ENCODE peak calls at places on chromosomes 12 and 14, in four cellular contexts. K is K562, C is SK-N-SH, M is GM12878. P is an unnamed sample.

GRCh38 chr14:105096206-105096875 is 31.1 kb upstream of the GPR132 start:
- DNase-seq in M (no peak), C (peak; percentile 6), K (no peak), P (no peak)

GRCh38 chr14:106417224-106418049 is 891.1 kb downstream of the TMEM121 start:
- DNase-seq in K (peak; percentile 74), M (peak; percentile 72), C (peak; percentile 65), P (peak; percentile 41)

GRCh38 chr14:54727929-54728328 is 161.0 kb downstream of the SAMD4A start:
- DNase-seq in K (no peak), C (no peak), M (no peak), P (no peak)

GRCh38 chr14:78412475-78412874 is 242.3 kb downstream of the NRXN3 start:
- DNase-seq in C (no peak), K (no peak), M (no peak), P (no peak)

GRCh38 chr14:39372656-39373055 is 59.6 kb downstream of the FBXO33 start:
- DNase-seq in C (no peak), K (no peak), M (no peak), P (no peak)

GRCh38 chr14:56754966-56755365 is 55.3 kb downstream of the OTX2 start:
- DNase-seq in M (no peak), K (no peak), C (no peak), P (no peak)

GRCh38 chr14:30607156-30607780 is 14.9 kb upstream of the SCFD1 start:
- DNase-seq in C (no peak), K (no peak), M (no peak), P (no peak)

GRCh38 chr12:56661560-56661959 is 15.8 kb upstream of the ATP5F1B start:
- DNase-seq in K (no peak), C (no peak), M (no peak), P (no peak)

GRCh38 chr12:2557589-2557988 is 237.2 kb upstream of the FKBP4 start:
- DNase-seq in C (peak; percentile 75), K (no peak), M (no peak), P (no peak)

GRCh38 chr14:77036484-77037337 is 8.2 kb upstream of the IRF2BPL start:
- DNase-seq in C (no peak), K (no peak), M (peak; percentile 60), P (no peak)

GRCh38 chr12:7832059-7832696 is 40.5 kb downstream of the SLC2A14 start:
- DNase-seq in K (peak; percentile 55), M (no peak), C (peak; percentile 49), P (peak; percentile 62)

GRCh38 chr12:129903956-129904769 is at the start of gene TMEM132D:
- DNase-seq in C (peak; percentile 39), M (no peak), K (no peak), P (no peak)

GRCh38 chr12:69231479-69231878 is 7.9 kb upstream of the CPSF6 start:
- DNase-seq in K (no peak), C (no peak), M (no peak), P (no peak)

GRCh38 chr12:27608890-27609289 is 84.9 kb downstream of the PPFIBP1 start:
- DNase-seq in C (no peak), K (no peak), M (no peak), P (no peak)

GRCh38 chr12:24820872-24821271 is 128.0 kb downstream of the BCAT1 start:
- DNase-seq in C (no peak), M (no peak), K (no peak), P (no peak)

GRCh38 chr12:5017638-5018348 is 25.9 kb upstream of the KCNA5 start:
- DNase-seq in K (peak; percentile 41), C (no peak), M (no peak), P (no peak)

GRCh38 chr14:90301580-90302181 is 30.1 kb downstream of the NRDE2 start:
- DNase-seq in K (peak; percentile 6), M (no peak), C (peak; percentile 51), P (peak; percentile 30)

GRCh38 chr12:388012-388411 is 1.1 kb downstream of the KDM5A start:
- DNase-seq in C (no peak), M (no peak), K (no peak), P (no peak)

GRCh38 chr12:67701121-67701520 is 52.6 kb downstream of the DYRK2 start:
- DNase-seq in M (no peak), K (no peak), C (no peak), P (no peak)

GRCh38 chr14:92254786-92255185 is 68.2 kb upstream of the SLC24A4 start:
- DNase-seq in M (no peak), C (no peak), K (no peak), P (no peak)

GRCh38 chr12:112664569-112664968 is 127.0 kb upstream of the RPH3A start:
- DNase-seq in K (peak; percentile 44), C (no peak), M (no peak), P (no peak)

GRCh38 chr12:31876568-31877424 is 82.4 kb upstream of the RESF1 start:
- DNase-seq in C (no peak), M (no peak), K (no peak), P (no peak)

GRCh38 chr14:61704554-61704953 is 9.2 kb downstream of the HIF1A start:
- DNase-seq in K (no peak), M (no peak), C (no peak), P (no peak)

GRCh38 chr14:61700104-61700886 is 5.0 kb downstream of the HIF1A start:
- DNase-seq in M (no peak), C (no peak), K (no peak), P (no peak)

GRCh38 chr14:61699092-61699491 is 3.8 kb downstream of the HIF1A start:
- DNase-seq in C (no peak), K (peak; percentile 11), M (no peak), P (no peak)

GRCh38 chr14:61703342-61704129 is 8.2 kb downstream of the HIF1A start:
- DNase-seq in C (no peak), M (no peak), K (no peak), P (no peak)

GRCh38 chr14:61701946-61702345 is 6.6 kb downstream of the HIF1A start:
- DNase-seq in C (no peak), M (no peak), K (no peak), P (no peak)
- TF ChIP-seq NFIC in C (no peak), M (no peak), K (no peak), P (no peak)

GRCh38 chr12:21528953-21529352 is 2.9 kb downstream of the SPX start:
- DNase-seq in K (no peak), C (no peak), M (no peak), P (no peak)
- TF ChIP-seq NFIC in K (no peak), C (no peak), M (no peak), P (no peak)

GRCh38 chr12:104634852-104635251 is 178.1 kb downstream of the CHST11 start:
- DNase-seq in M (no peak), K (no peak), C (no peak), P (no peak)
- TF ChIP-seq NFIC in M (no peak), K (no peak), C (no peak), P (no peak)

DNA sequence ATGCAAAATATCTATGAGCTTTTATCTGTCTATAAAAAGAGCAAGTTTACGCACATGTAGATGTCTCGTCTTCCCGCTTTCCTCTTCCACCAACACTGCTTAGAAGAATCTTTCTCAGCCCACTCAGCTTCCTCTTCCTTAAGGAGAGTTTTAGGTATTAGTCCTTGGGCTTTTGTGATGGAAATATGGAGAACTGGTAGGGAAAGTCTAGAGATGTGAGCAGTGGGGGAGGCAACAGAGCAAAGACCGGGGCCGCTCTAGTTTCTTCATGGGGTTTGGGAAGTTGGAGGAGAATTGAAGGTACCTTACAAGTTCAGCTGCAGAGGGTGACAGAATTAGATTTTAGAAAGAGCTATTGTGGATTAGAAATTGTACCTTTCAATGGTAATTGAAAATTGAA is 56.3 kb upstream of the CPNE8 start:
- DNase-seq in M (no peak), C (no peak), K (no peak), P (no peak)
- TF ChIP-seq NFIC in M (no peak), C (no peak), K (no peak), P (no peak)